ENCODE peak calls at places on chromosome 17, in eight cellular contexts. B, P, Q, J, A, I, O and G are unnamed samples.
A peak's percentile ranks its signal among the peaks of the same experiment; 100 is the strongest.

GRCh38 chr17:50922107-50922506 is 56.0 kb upstream of the TOB1 start:
- DNase-seq in Q (no peak), I (no peak), B (no peak), J (no peak), P (no peak), O (no peak), A (no peak), G (no peak)

GRCh38 chr17:57858838-57859237 is 9.0 kb upstream of the MRPS23 start:
- DNase-seq in I (no peak), Q (no peak), O (no peak), P (no peak), A (no peak), J (no peak), B (no peak), G (no peak)

GRCh38 chr17:7220593-7221280 is 999 bp downstream of the ACADVL start:
- DNase-seq in O (no peak), I (peak; percentile 41), J (peak; percentile 63), B (peak; percentile 28), P (peak; percentile 32), Q (peak; percentile 47), A (peak; percentile 59), G (peak; percentile 88)

GRCh38 chr17:47604268-47604927 is 45.3 kb upstream of the KPNB1 start:
- DNase-seq in I (peak; percentile 80), J (no peak), P (no peak), B (no peak), O (no peak), Q (no peak), A (peak; percentile 54), G (no peak)

GRCh38 chr17:32152130-32152529 is 9.8 kb downstream of the RHOT1 start:
- DNase-seq in Q (no peak), A (no peak), J (no peak), B (no peak), P (peak; percentile 89), O (no peak), I (no peak), G (no peak)

GRCh38 chr17:64118452-64118979 is 11.4 kb downstream of the ERN1 start:
- DNase-seq in I (peak; percentile 56), Q (no peak), J (no peak), O (no peak), B (no peak), A (no peak), P (peak; percentile 25), G (no peak)

GRCh38 chr17:5785867-5786509 is 201.7 kb upstream of the NLRP1 start:
- DNase-seq in I (no peak), Q (no peak), O (no peak), J (no peak), P (no peak), B (no peak), A (peak; percentile 66), G (no peak)

GRCh38 chr17:2964831-2965230 is 98.6 kb downstream of the OR1D5 start:
- DNase-seq in O (no peak), I (no peak), Q (no peak), P (no peak), J (no peak), A (no peak), B (no peak), G (no peak)

GRCh38 chr17:51455931-51456330 is 195.6 kb downstream of the UTP18 start:
- DNase-seq in Q (no peak), O (no peak), A (peak; percentile 13), P (no peak), B (no peak), J (no peak), I (no peak), G (no peak)

GRCh38 chr17:8096541-8096940 is 9.0 kb upstream of the ALOX12B start:
- DNase-seq in B (no peak), O (no peak), A (no peak), Q (no peak), J (no peak), P (no peak), I (no peak), G (no peak)

GRCh38 chr17:19724501-19725420 is 8.4 kb upstream of the SLC47A2 start:
- DNase-seq in O (no peak), Q (no peak), I (peak; percentile 71), J (no peak), B (no peak), A (peak; percentile 9), P (no peak), G (no peak)

GRCh38 chr17:81616877-81617276 is 20.0 kb downstream of the NPLOC4 start:
- DNase-seq in J (no peak), Q (no peak), B (no peak), O (no peak), P (no peak), I (no peak), A (no peak), G (no peak)

GRCh38 chr17:49779730-49780220 is 8.7 kb upstream of the KAT7 start:
- DNase-seq in A (peak; percentile 98), P (peak; percentile 76), O (peak; percentile 68), J (peak; percentile 27), Q (peak; percentile 25), B (no peak), I (peak; percentile 66), G (no peak)

GRCh38 chr17:63178530-63178929 is 212.5 kb downstream of the TANC2 start:
- DNase-seq in P (no peak), A (peak; percentile 67), I (no peak), Q (no peak), B (no peak), J (no peak), O (no peak), G (no peak)

GRCh38 chr17:16470302-16470701 is 21.7 kb downstream of the LRRC75A start:
- DNase-seq in O (no peak), B (no peak), P (no peak), A (no peak), J (no peak), Q (no peak), I (peak; percentile 78), G (peak; percentile 46)

GRCh38 chr17:77285594-77286390 is 145.0 kb downstream of the SEC14L1 start:
- DNase-seq in B (no peak), O (peak; percentile 41), P (peak; percentile 94), A (peak; percentile 97), J (no peak), I (peak; percentile 63), Q (no peak), G (no peak)

GRCh38 chr17:51000835-51001638 is 119.6 kb downstream of the SPAG9 start:
- DNase-seq in A (peak; percentile 66), I (peak; percentile 81), B (no peak), Q (peak; percentile 10), P (peak; percentile 91), J (peak; percentile 21), O (no peak), G (peak; percentile 42)

GRCh38 chr17:19384723-19385391 is 2.1 kb downstream of the MFAP4 start:
- DNase-seq in B (no peak), A (peak; percentile 70), O (peak; percentile 64), I (no peak), J (peak; percentile 81), P (no peak), Q (no peak), G (peak; percentile 63)

GRCh38 chr17:55161935-55162555 is 102.7 kb upstream of the HLF start:
- DNase-seq in P (no peak), Q (no peak), O (peak; percentile 78), I (peak; percentile 7), A (peak; percentile 96), J (no peak), B (no peak), G (no peak)

GRCh38 chr17:50210249-50211225 is 9.1 kb upstream of the COL1A1 start:
- DNase-seq in P (no peak), O (peak; percentile 87), Q (no peak), A (peak; percentile 99), J (no peak), B (no peak), I (no peak), G (peak; percentile 86)

GRCh38 chr17:64773836-64774761 is 112.0 kb upstream of the SMURF2 start:
- DNase-seq in A (peak; percentile 64), I (peak; percentile 65), B (no peak), J (no peak), O (no peak), P (peak; percentile 18), Q (peak; percentile 43), G (peak; percentile 89)

GRCh38 chr17:2158011-2158410 is 103.1 kb downstream of the HIC1 start:
- DNase-seq in I (no peak), B (no peak), O (no peak), Q (no peak), A (peak; percentile 81), J (no peak), P (peak; percentile 60), G (no peak)

GRCh38 chr17:44241104-44241503 is 21.6 kb upstream of the UBTF start:
- DNase-seq in A (no peak), Q (no peak), P (no peak), B (no peak), I (no peak), J (no peak), O (no peak), G (no peak)

GRCh38 chr17:63780507-63780906 is 6.5 kb downstream of the DDX42 start:
- DNase-seq in J (no peak), B (no peak), P (no peak), O (no peak), I (no peak), Q (no peak), A (peak; percentile 33), G (no peak)

GRCh38 chr17:67546578-67547527 is 169.8 kb downstream of the PITPNC1 start:
- DNase-seq in I (no peak), J (no peak), A (peak; percentile 55), Q (no peak), B (no peak), P (no peak), O (no peak), G (peak; percentile 38)

GRCh38 chr17:13046361-13046760 is 28.5 kb upstream of the ELAC2 start:
- DNase-seq in A (no peak), B (no peak), P (no peak), J (no peak), Q (no peak), O (no peak), I (no peak), G (no peak)

GRCh38 chr17:2008332-2009126 is 16.6 kb downstream of the RTN4RL1 start:
- DNase-seq in O (no peak), I (no peak), Q (no peak), J (no peak), B (no peak), P (no peak), A (no peak), G (no peak)

GRCh38 chr17:38554430-38555350 is 51.1 kb downstream of the SRCIN1 start:
- DNase-seq in A (peak; percentile 61), B (no peak), Q (no peak), J (no peak), I (peak; percentile 89), P (no peak), O (no peak), G (no peak)

GRCh38 chr17:41406205-41406604 is 8.8 kb upstream of the KRT31 start:
- DNase-seq in J (no peak), O (no peak), Q (no peak), A (no peak), I (peak; percentile 11), P (no peak), B (no peak), G (peak; percentile 55)

GRCh38 chr17:28338056-28338768 is 2.7 kb downstream of the TNFAIP1 start:
- DNase-seq in P (no peak), Q (no peak), I (no peak), J (no peak), B (no peak), O (no peak), A (peak; percentile 89), G (no peak)

GRCh38 chr17:19569785-19570496 is 36.3 kb downstream of the SLC47A1 start:
- DNase-seq in Q (no peak), I (no peak), B (no peak), P (no peak), A (no peak), O (no peak), J (no peak), G (no peak)

GRCh38 chr17:74873874-74874614 is 1.2 kb upstream of the FDXR start:
- DNase-seq in Q (no peak), J (no peak), I (peak; percentile 48), B (no peak), P (peak; percentile 78), O (no peak), A (no peak), G (peak; percentile 63)